ENCODE peak calls at places on chromosomes 1 and 21, in eight cellular contexts. L is astrocyte, T is hepatocyte, G is fibroblast of lung, D is lower lobe of right lung, O is left ventricle myocardium inferior, H is HepG2, A is heart left ventricle. C is an unnamed sample.

GRCh38 chr1:43153443-43153842 is 18.6 kb downstream of the EBNA1BP2 start:
- DNase-seq in L (no peak), T (no peak), G (no peak), D (no peak), O (no peak), H (no peak), A (no peak), C (no peak)

GRCh38 chr1:6028042-6028895 is 17.4 kb upstream of the KCNAB2 start:
- DNase-seq in L (no peak), T (no peak), G (no peak), D (peak), O (no peak), H (no peak), A (no peak), C (peak)

GRCh38 chr21:40043423-40043822 is 176.2 kb downstream of the PCP4 start:
- DNase-seq in L (no peak), T (no peak), G (no peak), D (no peak), O (no peak), H (no peak), A (no peak), C (no peak)

GRCh38 chr1:93704063-93704462 is 22.4 kb upstream of the BCAR3 start:
- DNase-seq in L (no peak), T (no peak), G (no peak), D (peak), O (no peak), H (no peak), A (no peak), C (no peak)

GRCh38 chr1:54904476-54905048 is 17.6 kb upstream of the DHCR24 start:
- DNase-seq in L (peak), T (no peak), G (peak), D (no peak), O (no peak), H (no peak), A (no peak), C (no peak)

GRCh38 chr21:39137248-39138186 is 45.7 kb downstream of the PSMG1 start:
- DNase-seq in L (peak), T (peak), G (peak), D (no peak), O (no peak), H (peak), A (no peak), C (peak)

GRCh38 chr1:4778056-4778455 is 123.6 kb downstream of the AJAP1 start:
- DNase-seq in L (no peak), T (peak), G (no peak), D (no peak), O (no peak), H (no peak), A (no peak), C (no peak)

GRCh38 chr1:76640723-76641122 is 226.6 kb upstream of the ST6GALNAC5 start:
- DNase-seq in L (no peak), T (no peak), G (no peak), D (no peak), O (no peak), H (no peak), A (no peak), C (no peak)

GRCh38 chr21:41744028-41744940 is 22.6 kb downstream of the RIPK4 start:
- DNase-seq in L (no peak), T (no peak), G (no peak), D (no peak), O (no peak), H (no peak), A (no peak), C (no peak)

GRCh38 chr1:188089461-188089860 is 1260.7 kb downstream of the PLA2G4A start:
- DNase-seq in L (peak), T (no peak), G (peak), D (no peak), O (no peak), H (no peak), A (no peak), C (no peak)

GRCh38 chr1:28860332-28861073 is 48.5 kb downstream of the OPRD1 start:
- DNase-seq in L (peak), T (peak), G (peak), D (no peak), O (no peak), H (no peak), A (no peak), C (no peak)

GRCh38 chr1:51981555-51981954 is 8.9 kb downstream of the RAB3B start:
- DNase-seq in L (no peak), T (no peak), G (no peak), D (no peak), O (no peak), H (no peak), A (no peak), C (no peak)

GRCh38 chr1:234980657-234981396 is 147.8 kb downstream of the TOMM20 start:
- DNase-seq in L (peak), T (peak), G (peak), D (peak), O (peak), H (peak), A (peak), C (peak)

GRCh38 chr1:223776075-223776814 is 63.9 kb downstream of the CAPN2 start:
- DNase-seq in L (peak), T (peak), G (peak), D (no peak), O (no peak), H (no peak), A (no peak), C (peak)

GRCh38 chr1:170001266-170001665 is 73.2 kb downstream of the KIFAP3 start:
- DNase-seq in L (no peak), T (no peak), G (peak), D (no peak), O (no peak), H (no peak), A (no peak), C (no peak)

GRCh38 chr1:165444897-165445370 is at the start of gene RXRG:
- DNase-seq in L (no peak), T (peak), G (no peak), D (peak), O (peak), H (no peak), A (peak), C (peak)

GRCh38 chr1:117860906-117861610 is 68.4 kb downstream of the GDAP2 start:
- DNase-seq in L (peak), T (no peak), G (peak), D (no peak), O (no peak), H (no peak), A (no peak), C (no peak)

GRCh38 chr1:209095627-209096595 is 487.6 kb upstream of the CAMK1G start:
- DNase-seq in L (peak), T (peak), G (peak), D (no peak), O (no peak), H (no peak), A (no peak), C (no peak)

GRCh38 chr1:50175711-50176562 is 67.2 kb downstream of the ELAVL4 start:
- DNase-seq in L (no peak), T (no peak), G (no peak), D (no peak), O (no peak), H (no peak), A (no peak), C (no peak)

GRCh38 chr1:209202826-209203439 is 380.6 kb upstream of the CAMK1G start:
- DNase-seq in L (peak), T (peak), G (peak), D (no peak), O (no peak), H (peak), A (no peak), C (peak)

GRCh38 chr1:51574796-51575195 is 42.1 kb upstream of the OSBPL9 start:
- DNase-seq in L (no peak), T (no peak), G (no peak), D (no peak), O (no peak), H (no peak), A (no peak), C (no peak)

GRCh38 chr1:153959454-153959853 is 1.0 kb upstream of the CRTC2 start:
- DNase-seq in L (no peak), T (no peak), G (no peak), D (no peak), O (no peak), H (no peak), A (no peak), C (no peak)

GRCh38 chr1:5622412-5622811 is 369.8 kb downstream of the NPHP4 start:
- DNase-seq in L (no peak), T (no peak), G (no peak), D (no peak), O (no peak), H (no peak), A (no peak), C (no peak)

GRCh38 chr1:205689479-205689878 is 9.2 kb upstream of the SLC45A3 start:
- DNase-seq in L (no peak), T (no peak), G (no peak), D (no peak), O (no peak), H (no peak), A (no peak), C (no peak)

GRCh38 chr1:76254165-76255043 is 179.9 kb downstream of the ST6GALNAC3 start:
- DNase-seq in L (peak), T (peak), G (peak), D (no peak), O (no peak), H (no peak), A (no peak), C (peak)

GRCh38 chr21:38903578-38904193 is 98.0 kb downstream of the ETS2 start:
- DNase-seq in L (no peak), T (peak), G (no peak), D (no peak), O (no peak), H (no peak), A (no peak), C (no peak)

GRCh38 chr1:204435246-204435885 is 23.7 kb upstream of the PPP1R15B start:
- DNase-seq in L (peak), T (peak), G (peak), D (no peak), O (no peak), H (peak), A (no peak), C (no peak)

GRCh38 chr1:185960377-185961151 is 226.4 kb downstream of the HMCN1 start:
- DNase-seq in L (peak), T (no peak), G (peak), D (no peak), O (peak), H (no peak), A (no peak), C (no peak)

GRCh38 chr1:240241278-240241677 is 149.6 kb downstream of the FMN2 start:
- DNase-seq in L (no peak), T (peak), G (no peak), D (no peak), O (no peak), H (peak), A (no peak), C (no peak)

GRCh38 chr1:119323216-119323982 is 45.2 kb upstream of the HAO2 start:
- DNase-seq in L (no peak), T (no peak), G (no peak), D (no peak), O (no peak), H (no peak), A (no peak), C (peak)

GRCh38 chr21:42426876-42427480 is 23.3 kb downstream of the UBASH3A start:
- DNase-seq in L (no peak), T (peak), G (no peak), D (no peak), O (no peak), H (no peak), A (no peak), C (no peak)

GRCh38 chr1:216700779-216701178 is 22.4 kb downstream of the ESRRG start:
- DNase-seq in L (peak), T (no peak), G (peak), D (no peak), O (no peak), H (no peak), A (no peak), C (no peak)

GRCh38 chr1:68331117-68331865 is 99.0 kb upstream of the WLS start:
- DNase-seq in L (peak), T (no peak), G (peak), D (no peak), O (no peak), H (no peak), A (no peak), C (no peak)

GRCh38 chr1:43452789-43453441 is 816 bp downstream of the HYI start:
- DNase-seq in L (peak), T (peak), G (peak), D (no peak), O (no peak), H (no peak), A (peak), C (no peak)

GRCh38 chr1:234975122-234975940 is 153.3 kb downstream of the TOMM20 start:
- DNase-seq in L (peak), T (peak), G (peak), D (no peak), O (no peak), H (peak), A (no peak), C (no peak)

GRCh38 chr1:150429805-150430204 is 57.4 kb upstream of the TARS2 start:
- DNase-seq in L (no peak), T (peak), G (no peak), D (no peak), O (no peak), H (peak), A (no peak), C (no peak)

GRCh38 chr1:34896612-34897011 is 32.8 kb downstream of the DLGAP3 start:
- DNase-seq in L (no peak), T (no peak), G (no peak), D (no peak), O (no peak), H (no peak), A (no peak), C (no peak)

GRCh38 chr1:58883888-58884482 is 100.1 kb upstream of the JUN start:
- DNase-seq in L (peak), T (no peak), G (peak), D (no peak), O (no peak), H (no peak), A (no peak), C (no peak)

GRCh38 chr1:160519542-160520435 is 3.3 kb downstream of the SLAMF6 start:
- DNase-seq in L (no peak), T (peak), G (no peak), D (no peak), O (no peak), H (no peak), A (no peak), C (peak)
- TF ChIP-seq CTCF in L (no peak), T (no peak), G (no peak), D (no peak), O (no peak), H (no peak), A (no peak), C (peak)

DNA sequence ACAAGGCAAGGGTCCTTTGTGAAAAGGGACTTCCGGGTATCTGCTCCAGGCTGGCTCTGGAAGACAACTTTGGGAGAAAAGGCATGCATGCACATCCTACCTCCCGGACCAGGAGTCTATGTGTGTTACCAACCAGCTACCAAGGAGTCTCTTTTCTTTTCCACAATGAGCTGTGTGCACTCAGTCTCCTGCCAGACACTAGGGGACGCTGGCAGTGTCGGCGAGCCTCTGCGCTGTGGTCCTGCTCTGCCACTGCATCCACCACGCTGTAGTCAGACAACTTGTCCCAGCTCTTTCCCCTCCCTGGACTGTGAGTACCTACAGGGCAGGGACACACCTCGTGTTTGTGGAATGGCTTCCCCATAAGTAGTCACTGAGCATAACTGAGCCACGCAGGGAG is 5.1 kb upstream of the SSR2 start:
- DNase-seq in L (peak), T (peak), G (peak), D (peak), O (no peak), H (peak), A (peak), C (peak)
- TF ChIP-seq CTCF in L (peak), T (peak), G (peak), D (peak), O (peak), H (peak), A (peak), C (peak)

GRCh38 chr1:110780600-110781484 is 92.1 kb upstream of the CD53 start:
- DNase-seq in L (peak), T (peak), G (peak), D (peak), O (peak), H (peak), A (no peak), C (peak)
- TF ChIP-seq CTCF in L (peak), T (peak), G (peak), D (peak), O (peak), H (peak), A (peak), C (peak)

GRCh38 chr1:161725888-161726630 is 4.7 kb downstream of the FCRLB start:
- DNase-seq in L (peak), T (peak), G (peak), D (peak), O (peak), H (peak), A (peak), C (peak)
- TF ChIP-seq CTCF in L (peak), T (peak), G (peak), D (no peak), O (peak), H (no peak), A (no peak), C (peak)

DNA sequence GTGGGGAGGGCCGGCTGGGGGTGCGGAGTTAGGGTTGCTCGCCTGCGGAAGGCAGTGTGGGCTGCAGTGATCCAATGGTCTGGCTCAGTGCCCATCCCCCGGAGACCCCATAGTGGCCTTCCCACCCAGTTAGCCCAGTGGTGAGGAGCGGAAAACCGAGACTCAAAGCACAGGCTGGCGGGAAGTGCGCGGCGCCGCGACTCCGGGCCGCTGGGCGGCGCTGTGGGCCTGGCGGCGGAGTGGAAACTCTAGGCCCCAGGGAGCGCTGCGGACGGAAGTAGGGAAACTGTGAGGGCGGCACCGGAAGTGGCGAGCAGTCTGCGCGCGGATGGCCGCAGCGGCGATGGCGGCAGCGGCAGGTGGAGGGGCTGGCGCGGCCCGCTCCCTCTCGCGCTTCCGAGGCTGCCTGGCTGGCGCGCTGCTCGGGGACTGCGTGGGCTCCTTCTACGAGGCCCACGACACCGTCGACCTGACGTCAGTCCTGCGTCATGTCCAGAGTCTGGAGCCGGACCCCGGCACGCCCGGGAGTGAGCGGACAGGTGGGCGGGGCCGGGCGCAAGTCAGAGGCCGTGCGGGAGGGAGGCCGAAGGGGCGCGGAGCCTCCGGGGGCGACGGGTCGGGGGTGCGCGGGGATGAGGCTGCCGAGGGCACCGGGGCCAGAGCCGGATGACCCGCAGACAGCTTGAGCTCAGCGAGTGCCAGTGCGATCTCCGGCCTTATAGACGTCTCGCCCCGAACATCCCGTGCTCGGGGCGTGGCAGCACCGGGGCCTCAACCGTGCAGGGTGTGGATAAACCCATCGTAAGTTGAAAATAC is at the start of gene ADPRS:
- DNase-seq in L (peak), T (peak), G (peak), D (peak), O (peak), H (peak), A (peak), C (peak)
- TF ChIP-seq CTCF in L (peak), T (peak), G (peak), D (peak), O (peak), H (peak), A (peak), C (peak)

GRCh38 chr1:79375352-79375751 is 368.8 kb upstream of the ADGRL4 start:
- DNase-seq in L (no peak), T (no peak), G (no peak), D (no peak), O (no peak), H (no peak), A (no peak), C (no peak)

GRCh38 chr1:79376106-79376505 is 369.6 kb upstream of the ADGRL4 start:
- DNase-seq in L (no peak), T (no peak), G (no peak), D (no peak), O (no peak), H (no peak), A (no peak), C (no peak)

DNA sequence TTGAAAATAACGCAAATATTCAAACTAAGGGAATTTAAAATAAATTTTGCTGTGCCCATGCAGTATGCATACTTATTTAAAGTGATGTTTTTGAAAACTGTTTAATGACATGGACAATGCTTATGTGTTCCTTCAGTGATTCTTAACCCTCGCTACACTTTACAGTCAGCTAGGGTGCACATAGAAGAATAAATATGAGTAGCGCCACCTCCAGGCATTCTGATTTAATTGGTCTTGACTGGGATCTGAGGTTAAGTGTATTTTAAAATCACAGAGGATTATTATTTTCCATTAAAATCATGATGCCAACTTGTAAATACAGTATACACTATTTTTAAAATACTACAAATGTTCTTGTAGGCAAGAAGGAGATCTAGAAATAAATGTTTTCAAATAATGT is 373.5 kb upstream of the ADGRL4 start:
- DNase-seq in L (no peak), T (no peak), G (no peak), D (no peak), O (no peak), H (no peak), A (no peak), C (no peak)
- TF ChIP-seq CTCF in L (no peak), T (no peak), G (no peak), D (no peak), O (no peak), H (no peak), A (no peak), C (no peak)

GRCh38 chr1:245434285-245434684 is 279.5 kb downstream of the KIF26B start:
- DNase-seq in L (no peak), T (no peak), G (no peak), D (no peak), O (no peak), H (no peak), A (no peak), C (no peak)

GRCh38 chr1:245436407-245436806 is 281.6 kb downstream of the KIF26B start:
- DNase-seq in L (no peak), T (no peak), G (no peak), D (no peak), O (no peak), H (no peak), A (no peak), C (no peak)

GRCh38 chr1:245428681-245429080 is 273.9 kb downstream of the KIF26B start:
- DNase-seq in L (no peak), T (no peak), G (no peak), D (no peak), O (no peak), H (no peak), A (no peak), C (no peak)

GRCh38 chr1:245432221-245432620 is 277.4 kb downstream of the KIF26B start:
- DNase-seq in L (no peak), T (no peak), G (no peak), D (no peak), O (no peak), H (no peak), A (no peak), C (no peak)

GRCh38 chr1:245431706-245432105 is 276.9 kb downstream of the KIF26B start:
- DNase-seq in L (no peak), T (no peak), G (no peak), D (no peak), O (no peak), H (no peak), A (no peak), C (no peak)
- TF ChIP-seq CTCF in L (no peak), T (no peak), G (no peak), D (no peak), O (no peak), H (no peak), A (no peak), C (no peak)

GRCh38 chr1:162939035-162939434 is 78.1 kb upstream of the CCDC190 start:
- DNase-seq in L (no peak), T (no peak), G (no peak), D (no peak), O (no peak), H (peak), A (no peak), C (no peak)
- TF ChIP-seq CTCF in L (no peak), T (no peak), G (no peak), D (no peak), O (no peak), H (peak), A (no peak), C (no peak)

GRCh38 chr1:236748471-236748870 is 46.6 kb upstream of the MTR start:
- DNase-seq in L (no peak), T (no peak), G (no peak), D (no peak), O (no peak), H (no peak), A (no peak), C (no peak)
- TF ChIP-seq CTCF in L (peak), T (no peak), G (peak), D (no peak), O (no peak), H (no peak), A (no peak), C (no peak)

C was measured in activated CD8-positive, alpha-beta T cell treated with anti-CD3 and anti-CD28 coated beads for 36 hours.